ENCODE peak calls at places on chromosomes 11 and 22, in six cellular contexts. H is kidney epithelial cell, Z is bronchial epithelial cell, T is heart right ventricle, J is sigmoid colon, P is endodermal cell. F is an unnamed sample. For H3K36me3, the result is how much of the 10 kb centered on the place peaks cover.

GRCh38 chr11:28697920-28698827 is 590.0 kb downstream of the METTL15 start:
- DNase-seq in Z (peak), H (peak), J (no peak), P (peak), T (peak), F (no peak)

GRCh38 chr22:26914786-26915185 is 257.4 kb downstream of the MIAT start:
- DNase-seq in J (no peak), H (no peak), T (no peak), P (no peak), Z (no peak), F (no peak)

GRCh38 chr22:48536691-48537591 is 1290.7 kb downstream of the BRD1 start:
- DNase-seq in P (no peak), T (no peak), J (peak), Z (no peak), H (no peak), F (no peak)

GRCh38 chr22:33971561-33971961 is 51.3 kb upstream of the LARGE1 start:
- DNase-seq in J (no peak), H (peak), T (no peak), P (no peak), Z (peak), F (no peak)

GRCh38 chr11:17931595-17931994 is 81.3 kb downstream of the SERGEF start:
- DNase-seq in Z (no peak), T (no peak), H (no peak), J (no peak), P (peak), F (no peak)

GRCh38 chr11:17730137-17730536 is 4.4 kb upstream of the KCNC1 start:
- DNase-seq in J (peak), H (no peak), T (no peak), Z (no peak), P (no peak), F (no peak)

GRCh38 chr11:44766112-44766971 is 39.6 kb downstream of the TSPAN18 start:
- DNase-seq in H (no peak), P (peak), J (no peak), T (peak), Z (no peak), F (peak)

GRCh38 chr11:73201249-73201648 is 16.8 kb upstream of the P2RY2 start:
- DNase-seq in T (no peak), Z (peak), J (peak), H (no peak), P (peak), F (no peak)

GRCh38 chr11:120820040-120820439 is 203.9 kb upstream of the TBCEL start:
- DNase-seq in Z (no peak), P (no peak), T (no peak), H (no peak), J (no peak), F (no peak)

GRCh38 chr11:84800755-84801346 is 826.3 kb downstream of the DLG2 start:
- DNase-seq in T (no peak), P (no peak), H (no peak), Z (peak), J (no peak), F (no peak)

GRCh38 chr11:44286268-44286880 is 23.6 kb downstream of the ALX4 start:
- DNase-seq in T (peak), H (no peak), J (no peak), P (peak), Z (peak), F (no peak)

DNA sequence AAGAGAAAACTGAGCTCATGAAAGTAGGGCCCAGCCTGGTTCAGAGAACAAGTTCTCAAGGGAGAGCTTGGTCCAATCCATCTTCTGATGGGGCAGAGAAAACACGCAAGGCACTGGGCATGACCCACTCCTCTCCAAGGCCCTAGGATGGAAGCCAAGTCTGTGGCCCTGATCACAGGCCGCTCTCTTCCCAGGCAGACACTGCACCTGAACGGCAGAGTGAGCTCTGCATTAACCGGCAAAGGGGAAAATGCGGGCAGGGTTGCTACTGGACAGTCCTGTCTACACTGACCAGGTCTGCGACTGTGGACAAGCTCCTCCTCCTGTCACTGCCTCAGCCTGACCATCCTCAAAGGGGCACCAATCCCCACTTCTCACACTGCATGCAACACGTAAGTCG is 49.3 kb downstream of the SGSM3 start:
- DNase-seq in T (no peak), Z (no peak), J (no peak), H (no peak), P (no peak), F (no peak)
- H3K36me3 ChIP-seq in T (under half), Z (half or more), J (half or more), H (under half), P (under half), F (half or more)

GRCh38 chr11:123086315-123086714 is 24.4 kb upstream of the HSPA8 start:
- DNase-seq in P (no peak), H (no peak), T (no peak), J (no peak), Z (no peak), F (no peak)

GRCh38 chr11:123084454-123084853 is 22.5 kb upstream of the HSPA8 start:
- DNase-seq in T (no peak), Z (no peak), J (no peak), H (no peak), P (no peak), F (no peak)

GRCh38 chr11:123083623-123084029 is 21.7 kb upstream of the HSPA8 start:
- DNase-seq in H (peak), J (peak), T (peak), Z (peak), P (no peak), F (peak)

GRCh38 chr11:123082977-123083376 is 21.0 kb upstream of the HSPA8 start:
- DNase-seq in T (no peak), P (no peak), H (no peak), Z (no peak), J (no peak), F (no peak)

DNA sequence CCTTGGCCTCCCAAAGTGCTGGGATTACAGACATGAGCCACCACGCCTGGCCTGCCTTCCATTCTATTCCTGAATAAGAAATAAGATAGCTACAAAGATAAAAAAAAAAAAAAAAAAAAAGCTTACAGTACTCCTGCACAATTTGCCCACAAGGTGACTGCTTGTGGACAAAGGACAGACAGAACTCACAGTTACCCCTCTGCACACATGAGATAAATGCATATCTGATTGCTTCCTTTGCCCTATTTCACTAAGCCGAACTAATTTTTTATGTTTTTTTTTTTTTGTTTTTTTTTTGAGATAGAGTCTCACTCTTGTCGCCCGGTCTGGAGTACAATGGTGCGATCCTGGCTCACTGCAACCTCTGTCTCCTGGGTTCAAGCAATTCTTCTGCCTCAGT is 23.6 kb upstream of the HSPA8 start:
- DNase-seq in T (no peak), H (no peak), Z (no peak), P (no peak), J (no peak), F (no peak)
- TF ChIP-seq CTCF in T (no peak), H (no peak), Z (no peak), P (no peak), J (no peak), F (no peak)

GRCh38 chr11:66279092-66279797 is 1.3 kb downstream of the CNIH2 start:
- DNase-seq in H (no peak), P (peak), J (no peak), T (no peak), Z (no peak), F (no peak)

GRCh38 chr11:66275396-66275795 is 2.6 kb upstream of the CNIH2 start:
- DNase-seq in Z (no peak), P (no peak), J (no peak), T (no peak), H (no peak), F (no peak)

GRCh38 chr11:66278396-66279091 is 569 bp downstream of the CNIH2 start:
- DNase-seq in P (no peak), H (no peak), J (no peak), T (no peak), Z (no peak), F (no peak)

GRCh38 chr11:66275984-66276612 is 1.9 kb upstream of the CNIH2 start:
- DNase-seq in J (no peak), H (no peak), T (no peak), P (no peak), Z (no peak), F (no peak)

DNA sequence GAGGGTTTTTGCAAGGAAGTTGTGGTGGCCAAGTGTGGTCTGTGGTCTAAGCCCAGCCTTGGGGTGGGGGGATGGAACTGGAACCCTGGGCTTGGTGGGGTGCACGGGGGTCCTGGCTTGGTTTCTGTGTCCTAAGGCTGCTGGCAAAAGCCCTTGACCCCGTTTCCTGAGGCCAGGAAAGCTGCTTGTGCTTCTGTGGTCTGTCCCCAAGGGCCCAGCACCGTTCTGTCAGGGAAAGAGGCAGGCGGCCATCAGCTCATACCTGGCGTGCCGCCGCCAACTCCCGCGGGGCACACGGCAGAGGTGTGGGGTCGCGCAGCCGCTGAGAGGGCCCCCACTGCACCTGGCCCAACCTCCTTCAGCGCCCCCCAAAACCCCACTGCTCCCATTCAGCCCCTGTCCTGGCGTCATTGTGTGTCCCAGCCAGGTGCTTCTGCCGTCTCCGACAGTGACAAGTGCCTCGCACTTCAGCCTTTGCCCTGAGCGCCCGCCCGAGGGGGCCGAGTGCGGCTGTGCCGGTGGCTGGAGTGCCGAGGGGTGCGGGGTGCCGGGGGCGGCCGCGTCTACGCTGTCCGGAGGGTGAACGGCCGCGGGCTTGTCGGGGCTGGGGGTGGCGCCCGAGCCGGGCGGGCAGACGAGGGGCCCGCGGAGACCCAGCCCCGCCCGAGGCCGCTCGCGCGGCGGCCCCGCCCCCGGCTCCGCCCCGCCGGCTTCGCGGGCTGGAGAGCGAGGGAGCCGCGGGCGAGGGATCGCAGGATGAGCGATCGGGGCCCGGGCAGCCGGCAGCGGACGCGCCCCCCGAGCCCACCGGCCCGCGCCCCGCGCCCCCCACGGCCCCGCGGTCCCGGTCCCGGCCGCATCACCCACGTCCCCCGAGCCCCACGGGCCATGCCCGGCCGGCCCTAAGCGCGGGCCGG is at the start of gene CNIH2:
- DNase-seq in Z (no peak), P (peak), H (no peak), J (no peak), T (no peak), F (no peak)
- H3K4me3 ChIP-seq in Z (peak), P (no peak), H (no peak), J (no peak), T (peak), F (peak)

DNA sequence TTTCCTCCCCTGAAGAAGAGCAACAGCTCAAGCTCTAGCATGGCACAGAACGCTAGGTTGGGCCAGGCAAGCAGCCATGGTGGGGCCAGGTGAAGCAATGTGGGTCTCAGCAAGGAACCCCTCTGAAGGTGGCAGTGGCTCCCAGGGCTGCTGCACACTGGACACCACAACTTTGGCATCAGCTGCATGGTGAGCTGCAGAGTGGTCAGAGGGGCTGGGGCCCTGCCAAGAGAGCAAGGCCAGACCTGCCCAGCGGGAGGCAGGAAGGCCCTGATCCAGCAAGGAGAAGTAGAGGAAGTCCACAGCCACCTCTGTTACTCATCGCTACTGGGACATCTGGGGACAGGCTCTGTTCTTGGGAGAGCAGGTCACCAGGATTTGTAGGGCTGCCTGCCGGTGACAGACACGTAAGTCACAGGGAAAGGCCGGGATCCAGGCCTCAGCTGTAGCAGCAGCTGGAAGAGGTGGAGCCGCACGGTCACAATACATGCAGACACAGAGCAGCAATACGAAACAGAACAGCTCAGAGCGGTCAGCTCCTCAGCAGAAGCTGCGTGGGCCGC is 12.4 kb downstream of the CYB561A3 start:
- DNase-seq in H (no peak), P (no peak), Z (peak), T (no peak), J (no peak), F (no peak)
- H3K36me3 ChIP-seq in H (under half), P (under half), Z (under half), T (under half), J (half or more), F (under half)

DNA sequence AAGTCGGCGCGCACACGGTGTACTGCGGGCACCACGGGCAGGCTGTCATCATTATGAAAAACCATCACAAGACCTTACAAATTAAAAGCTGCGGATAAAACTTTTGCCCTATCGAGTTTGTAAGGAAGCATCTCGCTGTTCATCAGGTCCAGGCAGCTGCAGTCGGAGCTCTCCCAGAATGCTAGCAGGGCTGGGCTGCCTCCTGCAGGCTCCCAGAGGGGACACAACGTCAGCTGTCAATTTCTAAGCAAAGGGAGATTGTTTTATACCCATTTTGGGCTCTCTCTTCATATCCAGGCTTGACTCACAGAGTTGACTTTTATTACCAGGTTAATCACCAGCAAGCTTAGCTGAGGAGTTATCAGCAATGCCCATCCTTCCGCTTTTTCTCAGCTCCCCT is 375.1 kb downstream of the OPCML start:
- DNase-seq in T (peak), P (peak), J (no peak), H (no peak), Z (no peak), F (no peak)
- TF ChIP-seq CTCF in T (peak), P (peak), J (no peak), H (no peak), Z (no peak), F (no peak)

DNA sequence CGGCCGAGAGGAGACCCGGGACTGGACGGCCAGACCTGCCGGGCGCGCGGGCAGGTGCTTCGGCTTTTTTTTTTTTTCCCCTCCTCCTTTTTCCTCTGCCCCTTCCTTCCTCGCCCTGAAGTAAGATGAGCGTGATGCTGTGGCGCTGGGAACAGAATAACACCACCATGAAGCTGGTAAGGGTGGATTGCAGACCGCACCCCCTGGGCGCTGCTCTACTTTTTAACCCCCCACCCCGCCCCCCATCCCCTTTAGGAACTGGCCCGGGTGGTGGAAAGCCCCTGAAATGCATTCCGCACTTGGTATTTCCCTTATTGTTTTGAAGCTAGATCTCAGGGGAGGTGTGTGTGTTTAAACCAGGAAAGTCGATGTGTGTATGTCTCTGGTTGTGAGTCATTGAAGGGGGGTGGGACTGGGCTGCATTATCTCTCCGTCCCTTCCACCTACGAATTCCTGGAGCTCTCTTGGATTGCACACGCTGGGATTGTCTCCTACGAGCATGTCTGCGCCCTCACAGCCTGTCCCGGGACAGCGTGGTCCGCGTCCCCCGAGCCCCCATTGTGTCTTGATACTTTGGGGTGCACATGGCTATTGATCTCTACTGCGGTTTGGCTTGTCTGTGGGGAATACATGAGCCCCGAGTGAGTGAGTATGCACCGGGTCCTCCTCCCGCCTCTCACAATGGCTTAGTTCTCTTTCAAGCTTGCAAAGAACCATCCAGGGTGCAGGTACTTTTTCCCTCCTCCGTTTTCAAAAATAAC is 64.9 kb downstream of the NAV2 start:
- DNase-seq in Z (peak), T (no peak), J (no peak), P (peak), H (peak), F (no peak)
- H3K4me3 ChIP-seq in Z (no peak), T (peak), J (peak), P (peak), H (peak), F (peak)

GRCh38 chr22:24091551-24092420 is 80.7 kb downstream of the CABIN1 start:
- DNase-seq in J (peak), P (no peak), H (no peak), Z (no peak), T (peak), F (no peak)
- H3K36me3 ChIP-seq in J (half or more), P (half or more), H (under half), Z (under half), T (under half), F (under half)

GRCh38 chr11:14127679-14128078 is 165.2 kb downstream of the SPON1 start:
- DNase-seq in H (no peak), J (no peak), Z (no peak), T (no peak), P (no peak), F (no peak)
- TF ChIP-seq CTCF in H (no peak), J (no peak), Z (no peak), T (no peak), P (peak), F (no peak)